ENCODE peak calls at places on chromosomes 16 and 17, in six cellular contexts. Y is AG04449, N is NCI-H1092, R is activated T-cell treated with anti-CD3 and anti-CD28 coated beads for 1 hour, I is neural crest cell, B is smooth muscle cell of the brain vasculature. C is an unnamed sample.

GRCh38 chr16:89899879-89900481 is 18.7 kb upstream of the MC1R start:
- DNase-seq in Y (no peak), N (no peak), R (no peak), I (no peak), B (no peak), C (no peak)

GRCh38 chr16:77723108-77723514 is 797 bp downstream of the NUDT7 start:
- DNase-seq in Y (no peak), N (no peak), R (no peak), I (no peak), B (no peak), C (no peak)

GRCh38 chr16:51175081-51175480 is 24.0 kb upstream of the SALL1 start:
- DNase-seq in Y (no peak), N (no peak), R (no peak), I (no peak), B (no peak), C (no peak)

GRCh38 chr16:31480851-31481250 is 2.1 kb upstream of the SLC5A2 start:
- DNase-seq in Y (no peak), N (no peak), R (no peak), I (no peak), B (no peak), C (no peak)

GRCh38 chr17:4554441-4554996 is 665 bp downstream of the MYBBP1A start:
- DNase-seq in Y (no peak), N (no peak), R (no peak), I (no peak), B (no peak), C (no peak)

GRCh38 chr17:54559883-54560282 is 340.8 kb upstream of the TOM1L1 start:
- DNase-seq in Y (no peak), N (no peak), R (no peak), I (no peak), B (no peak), C (no peak)

GRCh38 chr16:51327001-51327400 is 175.9 kb upstream of the SALL1 start:
- DNase-seq in Y (no peak), N (no peak), R (no peak), I (no peak), B (no peak), C (no peak)

GRCh38 chr16:82093901-82094300 is 58.8 kb downstream of the HSD17B2 start:
- DNase-seq in Y (no peak), N (no peak), R (no peak), I (no peak), B (no peak), C (no peak)

C was measured in Panc1.